ENCODE peak calls at places on chromosomes 2 and 18, in ten cellular contexts. One of them, this sample, is unnamed.

GRCh38 chr2:229780856-229781773 is 66.8 kb upstream of the DNER start:
- DNase-seq in EL: peak
- DNase-seq in GM23248: peak
- DNase-seq in activated naive CD4-positive, alpha-beta T cell treated with anti-CD3 and anti-CD28 coated beads, Interleukin-2, amount 50 U/mL, for 16 hours: no peak
- DNase-seq in AG20443: peak
- DNase-seq in T-helper 9 cell: no peak
- DNase-seq in HFF-Myc: peak
- DNase-seq in stimulated activated CD8-positive, alpha-beta memory T cell treated with anti-CD3 and anti-CD28 coated beads, Interleukin-7, amount 100 ng/mL, for 1 hour: no peak
- DNase-seq in brain microvascular endothelial cell: peak
- DNase-seq in NCI-H1092 treated with DMSO at 0.1 percent for 48 hours: peak
- DNase-seq in this sample: no peak

GRCh38 chr2:126792993-126793392 is 105.7 kb upstream of the TEX51 start:
- DNase-seq in EL: no peak
- DNase-seq in GM23248: no peak
- DNase-seq in activated naive CD4-positive, alpha-beta T cell treated with anti-CD3 and anti-CD28 coated beads, Interleukin-2, amount 50 U/mL, for 16 hours: no peak
- DNase-seq in AG20443: no peak
- DNase-seq in T-helper 9 cell: no peak
- DNase-seq in HFF-Myc: no peak
- DNase-seq in stimulated activated CD8-positive, alpha-beta memory T cell treated with anti-CD3 and anti-CD28 coated beads, Interleukin-7, amount 100 ng/mL, for 1 hour: no peak
- DNase-seq in brain microvascular endothelial cell: no peak
- DNase-seq in NCI-H1092 treated with DMSO at 0.1 percent for 48 hours: no peak
- DNase-seq in this sample: no peak

GRCh38 chr18:79687806-79688205 is 8.2 kb downstream of the CTDP1 start:
- DNase-seq in EL: peak
- DNase-seq in GM23248: peak
- DNase-seq in activated naive CD4-positive, alpha-beta T cell treated with anti-CD3 and anti-CD28 coated beads, Interleukin-2, amount 50 U/mL, for 16 hours: no peak
- DNase-seq in AG20443: no peak
- DNase-seq in T-helper 9 cell: no peak
- DNase-seq in HFF-Myc: no peak
- DNase-seq in stimulated activated CD8-positive, alpha-beta memory T cell treated with anti-CD3 and anti-CD28 coated beads, Interleukin-7, amount 100 ng/mL, for 1 hour: no peak
- DNase-seq in brain microvascular endothelial cell: peak
- DNase-seq in NCI-H1092 treated with DMSO at 0.1 percent for 48 hours: no peak
- DNase-seq in this sample: no peak

GRCh38 chr2:218448934-218449333 is 30.0 kb downstream of the VIL1 start:
- DNase-seq in EL: peak
- DNase-seq in GM23248: peak
- DNase-seq in activated naive CD4-positive, alpha-beta T cell treated with anti-CD3 and anti-CD28 coated beads, Interleukin-2, amount 50 U/mL, for 16 hours: no peak
- DNase-seq in AG20443: no peak
- DNase-seq in T-helper 9 cell: no peak
- DNase-seq in HFF-Myc: peak
- DNase-seq in stimulated activated CD8-positive, alpha-beta memory T cell treated with anti-CD3 and anti-CD28 coated beads, Interleukin-7, amount 100 ng/mL, for 1 hour: no peak
- DNase-seq in brain microvascular endothelial cell: no peak
- DNase-seq in NCI-H1092 treated with DMSO at 0.1 percent for 48 hours: no peak
- DNase-seq in this sample: no peak

GRCh38 chr2:230874456-230874855 is 9.7 kb downstream of the ITM2C start:
- DNase-seq in EL: no peak
- DNase-seq in GM23248: no peak
- DNase-seq in activated naive CD4-positive, alpha-beta T cell treated with anti-CD3 and anti-CD28 coated beads, Interleukin-2, amount 50 U/mL, for 16 hours: no peak
- DNase-seq in AG20443: no peak
- DNase-seq in T-helper 9 cell: no peak
- DNase-seq in HFF-Myc: no peak
- DNase-seq in stimulated activated CD8-positive, alpha-beta memory T cell treated with anti-CD3 and anti-CD28 coated beads, Interleukin-7, amount 100 ng/mL, for 1 hour: no peak
- DNase-seq in brain microvascular endothelial cell: no peak
- DNase-seq in NCI-H1092 treated with DMSO at 0.1 percent for 48 hours: no peak
- DNase-seq in this sample: no peak

GRCh38 chr2:41540268-41540963 is 507.4 kb upstream of the PKDCC start:
- DNase-seq in EL: no peak
- DNase-seq in GM23248: no peak
- DNase-seq in activated naive CD4-positive, alpha-beta T cell treated with anti-CD3 and anti-CD28 coated beads, Interleukin-2, amount 50 U/mL, for 16 hours: no peak
- DNase-seq in AG20443: no peak
- DNase-seq in T-helper 9 cell: no peak
- DNase-seq in HFF-Myc: no peak
- DNase-seq in stimulated activated CD8-positive, alpha-beta memory T cell treated with anti-CD3 and anti-CD28 coated beads, Interleukin-7, amount 100 ng/mL, for 1 hour: no peak
- DNase-seq in brain microvascular endothelial cell: no peak
- DNase-seq in NCI-H1092 treated with DMSO at 0.1 percent for 48 hours: no peak
- DNase-seq in this sample: no peak

GRCh38 chr2:134628453-134628852 is 90.3 kb downstream of the TMEM163 start:
- DNase-seq in EL: no peak
- DNase-seq in GM23248: no peak
- DNase-seq in activated naive CD4-positive, alpha-beta T cell treated with anti-CD3 and anti-CD28 coated beads, Interleukin-2, amount 50 U/mL, for 16 hours: no peak
- DNase-seq in AG20443: no peak
- DNase-seq in T-helper 9 cell: no peak
- DNase-seq in HFF-Myc: no peak
- DNase-seq in stimulated activated CD8-positive, alpha-beta memory T cell treated with anti-CD3 and anti-CD28 coated beads, Interleukin-7, amount 100 ng/mL, for 1 hour: no peak
- DNase-seq in brain microvascular endothelial cell: no peak
- DNase-seq in NCI-H1092 treated with DMSO at 0.1 percent for 48 hours: no peak
- DNase-seq in this sample: no peak

GRCh38 chr2:205731521-205731965 is 49.2 kb downstream of the NRP2 start:
- DNase-seq in EL: peak
- DNase-seq in GM23248: peak
- DNase-seq in activated naive CD4-positive, alpha-beta T cell treated with anti-CD3 and anti-CD28 coated beads, Interleukin-2, amount 50 U/mL, for 16 hours: no peak
- DNase-seq in AG20443: peak
- DNase-seq in T-helper 9 cell: no peak
- DNase-seq in HFF-Myc: no peak
- DNase-seq in stimulated activated CD8-positive, alpha-beta memory T cell treated with anti-CD3 and anti-CD28 coated beads, Interleukin-7, amount 100 ng/mL, for 1 hour: no peak
- DNase-seq in brain microvascular endothelial cell: peak
- DNase-seq in NCI-H1092 treated with DMSO at 0.1 percent for 48 hours: no peak
- DNase-seq in this sample: no peak

This sample was measured in T-helper 17 cell.